ENCODE peak calls at places on chromosomes 6 and 20, in four cellular contexts. C is DMS 273 treated with DMSO at 0.1 percent for 48 hours; S is activated CD4-positive, alpha-beta T cell treated with anti-CD3 and anti-CD28 coated beads, Interleukin-2, amount 50 U/mL, for 24 hours; B is glutamatergic neuron. L is an unnamed sample.

GRCh38 chr6:117605169-117605826 is 3.0 kb upstream of the GOPC start:
- DNase-seq in C (peak), S (peak), B (peak), L (peak)

GRCh38 chr6:44053760-44054556 is 73.3 kb downstream of the MRPL14 start:
- DNase-seq in S (no peak), B (no peak), C (no peak), L (no peak)

GRCh38 chr6:18207949-18208348 is 52.7 kb downstream of the KDM1B start:
- DNase-seq in C (no peak), S (no peak), B (no peak), L (peak)

GRCh38 chr6:124873066-124873410 is 89.2 kb upstream of the RNF217 start:
- DNase-seq in C (no peak), B (no peak), S (no peak), L (no peak)

GRCh38 chr20:10781526-10781925 is 107.7 kb upstream of the JAG1 start:
- DNase-seq in S (no peak), B (no peak), C (no peak), L (no peak)

GRCh38 chr6:17798477-17798876 is 91.8 kb upstream of the NUP153 start:
- DNase-seq in S (no peak), C (no peak), B (no peak), L (no peak)

GRCh38 chr6:3413612-3414011 is 43.2 kb downstream of the SLC22A23 start:
- DNase-seq in C (no peak), B (no peak), S (no peak), L (no peak)

GRCh38 chr6:6284231-6284966 is 36.1 kb downstream of the F13A1 start:
- DNase-seq in S (no peak), B (no peak), C (no peak), L (no peak)